ENCODE peak calls at places on chromosomes 6 and 20, in six cellular contexts. C, D, N, G, M and B are unnamed samples.

GRCh38 chr6:43990627-43991619 is 136.3 kb downstream of the MRPL14 start:
- DNase-seq in C (no peak), D (no peak), N (no peak), G (peak), M (no peak), B (peak)

GRCh38 chr6:139472341-139473038 is 98.0 kb upstream of the CITED2 start:
- DNase-seq in C (no peak), D (no peak), N (no peak), G (no peak), M (no peak), B (no peak)

GRCh38 chr20:528923-529594 is 14.5 kb downstream of the CSNK2A1 start:
- DNase-seq in C (no peak), D (no peak), N (no peak), G (no peak), M (peak), B (no peak)

GRCh38 chr20:41094656-41095055 is 42.7 kb upstream of the PLCG1 start:
- DNase-seq in C (no peak), D (no peak), N (no peak), G (no peak), M (no peak), B (no peak)

GRCh38 chr6:132122871-132123270 is 171.7 kb upstream of the CCN2 start:
- DNase-seq in C (no peak), D (no peak), N (no peak), G (peak), M (no peak), B (no peak)

GRCh38 chr6:127119361-127120108 is 1.1 kb downstream of the RSPO3 start:
- DNase-seq in C (peak), D (no peak), N (no peak), G (no peak), M (no peak), B (no peak)

GRCh38 chr6:33169286-33170175 is 22.7 kb downstream of the COL11A2 start:
- DNase-seq in C (no peak), D (no peak), N (no peak), G (no peak), M (no peak), B (no peak)

GRCh38 chr20:33655164-33655563 is 7.0 kb upstream of the C20orf144 start:
- DNase-seq in C (no peak), D (no peak), N (no peak), G (no peak), M (no peak), B (no peak)

GRCh38 chr6:128519931-128520435 is 416 bp downstream of the PTPRK start:
- DNase-seq in C (no peak), D (no peak), N (no peak), G (no peak), M (no peak), B (no peak)
- TF ChIP-seq ATF3 in C (peak), D (no peak), N (no peak), G (no peak), M (no peak), B (no peak)

GRCh38 chr20:57386762-57387161 is 4.4 kb upstream of the RBM38 start:
- DNase-seq in C (no peak), D (no peak), N (no peak), G (no peak), M (no peak), B (no peak)

GRCh38 chr20:57385940-57386339 is 5.3 kb upstream of the RBM38 start:
- DNase-seq in C (no peak), D (no peak), N (no peak), G (no peak), M (no peak), B (no peak)

GRCh38 chr20:57383447-57384347 is 7.5 kb upstream of the RBM38 start:
- DNase-seq in C (no peak), D (no peak), N (no peak), G (no peak), M (no peak), B (no peak)

GRCh38 chr20:57384486-57384885 is 6.7 kb upstream of the RBM38 start:
- DNase-seq in C (no peak), D (no peak), N (no peak), G (no peak), M (no peak), B (no peak)

DNA sequence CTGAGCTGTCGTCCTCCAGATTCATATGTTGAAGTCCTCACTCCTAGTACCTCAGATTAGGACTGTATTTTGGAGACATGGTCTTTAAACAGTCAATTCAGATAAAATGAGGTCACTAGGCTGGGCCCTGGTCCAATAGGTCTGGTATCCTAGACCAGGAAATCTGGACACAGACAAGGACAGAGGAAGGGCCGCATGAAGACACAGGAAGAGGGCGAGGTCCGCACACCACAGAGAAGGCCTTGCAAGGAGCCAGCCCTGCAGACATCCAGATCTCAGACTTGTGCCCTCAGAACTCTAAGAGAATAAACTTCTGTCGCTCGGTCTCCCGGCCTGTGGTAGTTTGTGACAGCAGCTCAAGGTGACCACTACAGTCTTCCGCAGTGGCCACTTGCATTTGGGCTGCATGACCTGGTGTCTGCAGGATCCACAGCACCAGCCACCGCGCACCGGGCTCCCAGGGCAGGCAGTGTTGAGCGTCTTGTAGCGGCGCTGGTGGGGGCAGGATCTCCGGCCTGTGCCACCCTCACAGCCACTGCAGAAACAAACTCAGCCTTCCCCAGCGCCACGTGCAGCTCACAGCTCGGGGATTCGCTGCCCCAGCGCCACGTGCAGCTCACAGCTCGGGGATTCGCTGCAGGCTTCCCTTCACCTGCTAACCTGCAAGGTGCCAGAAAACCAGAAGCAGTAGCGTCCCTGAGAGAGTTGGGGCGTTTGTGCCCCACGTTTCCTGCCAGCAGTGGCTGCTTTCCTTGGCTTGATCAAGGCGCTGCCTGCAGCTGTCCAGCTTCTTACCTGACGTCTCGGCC is 6.0 kb upstream of the RBM38 start:
- DNase-seq in C (no peak), D (no peak), N (no peak), G (no peak), M (no peak), B (no peak)
- TF ChIP-seq ATF3 in C (no peak), D (no peak), N (no peak), G (no peak), M (no peak), B (no peak)

GRCh38 chr6:110690916-110691315 is 124.4 kb downstream of the CDK19 start:
- DNase-seq in C (no peak), D (no peak), N (no peak), G (no peak), M (no peak), B (no peak)

GRCh38 chr6:110687326-110687725 is 127.9 kb downstream of the CDK19 start:
- DNase-seq in C (no peak), D (no peak), N (no peak), G (no peak), M (no peak), B (no peak)

GRCh38 chr6:110690106-110690654 is 125.1 kb downstream of the CDK19 start:
- DNase-seq in C (no peak), D (no peak), N (no peak), G (no peak), M (no peak), B (no peak)

GRCh38 chr6:110688661-110689268 is 126.5 kb downstream of the CDK19 start:
- DNase-seq in C (no peak), D (no peak), N (no peak), G (no peak), M (no peak), B (no peak)

GRCh38 chr6:110689275-110689935 is 125.9 kb downstream of the CDK19 start:
- DNase-seq in C (no peak), D (no peak), N (no peak), G (no peak), M (no peak), B (no peak)
- TF ChIP-seq ATF3 in C (no peak), D (no peak), N (no peak), G (no peak), M (no peak), B (no peak)

GRCh38 chr6:73263570-73263909 is 544 bp upstream of the KHDC1 start:
- DNase-seq in C (no peak), D (no peak), N (no peak), G (no peak), M (no peak), B (peak)

GRCh38 chr6:73258721-73259120 is 4.3 kb downstream of the KHDC1 start:
- DNase-seq in C (no peak), D (no peak), N (no peak), G (no peak), M (no peak), B (no peak)

GRCh38 chr6:73264446-73264845 is 1.4 kb upstream of the KHDC1 start:
- DNase-seq in C (no peak), D (no peak), N (no peak), G (no peak), M (no peak), B (no peak)

DNA sequence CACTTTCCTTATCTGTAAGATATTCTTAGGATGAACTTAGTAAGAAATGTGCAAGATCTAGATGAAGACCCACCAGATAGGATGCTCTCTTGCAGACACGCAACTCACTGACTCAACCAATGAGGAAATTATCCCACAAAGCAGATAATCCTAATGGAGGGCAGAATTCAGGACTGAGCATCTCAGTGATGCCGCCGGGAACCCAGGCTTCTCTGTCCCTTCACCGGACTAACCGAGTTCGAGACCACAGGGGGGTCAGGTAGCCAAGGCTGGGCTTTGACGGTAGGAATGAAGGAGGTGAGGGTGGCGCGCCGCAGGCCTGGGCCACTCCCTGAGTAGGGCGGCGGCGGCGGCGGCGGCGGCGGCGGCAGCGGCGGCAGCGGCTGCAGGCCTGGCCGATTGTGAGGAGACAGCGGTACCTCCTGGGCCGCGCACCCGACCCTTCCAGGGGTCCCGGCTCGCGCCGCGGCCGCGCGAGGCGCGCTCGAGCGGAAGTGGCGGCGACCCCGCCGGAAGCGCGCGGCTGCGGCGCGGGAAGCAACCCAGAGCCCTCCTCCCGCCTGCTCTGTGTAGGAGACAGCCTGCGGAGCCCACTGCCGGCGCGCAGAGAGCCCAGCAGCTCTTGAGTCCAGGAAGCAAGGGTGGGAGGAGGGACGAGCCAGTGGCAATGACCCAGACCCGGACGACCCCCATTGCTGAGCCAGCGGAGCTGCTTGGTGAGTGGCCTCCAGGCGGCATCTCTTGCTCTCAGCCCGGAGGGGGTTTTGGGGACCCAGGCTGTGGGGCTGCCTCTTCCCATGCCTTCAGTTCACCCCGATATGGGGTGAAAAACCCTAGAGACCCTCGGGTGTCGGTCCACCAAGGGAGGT is at the start of gene KHDC1:
- DNase-seq in C (peak), D (peak), N (no peak), G (no peak), M (no peak), B (peak)
- TF ChIP-seq ATF3 in C (no peak), D (no peak), N (no peak), G (no peak), M (no peak), B (no peak)

DNA sequence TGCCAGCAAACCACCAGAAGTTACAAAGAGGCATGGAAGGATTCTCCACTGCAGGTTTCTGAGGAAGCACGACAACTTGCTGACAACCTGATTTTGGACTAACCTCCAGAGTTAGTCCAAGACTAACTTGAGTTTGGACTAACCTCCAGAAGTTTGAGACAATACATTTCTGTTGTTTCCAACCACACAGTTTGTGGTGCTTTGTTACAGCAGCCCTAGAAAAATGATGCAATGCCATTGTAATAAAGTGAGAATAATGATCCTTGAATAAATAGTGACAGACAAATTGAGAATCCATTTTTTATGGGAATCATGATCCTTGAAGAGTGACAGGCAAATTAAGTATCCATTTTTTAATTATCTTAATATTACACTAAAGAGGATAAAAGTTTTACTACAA is 169.9 kb upstream of the HDDC2 start:
- DNase-seq in C (no peak), D (no peak), N (no peak), G (no peak), M (no peak), B (no peak)
- TF ChIP-seq ATF3 in C (no peak), D (no peak), N (no peak), G (no peak), M (no peak), B (peak)

DNA sequence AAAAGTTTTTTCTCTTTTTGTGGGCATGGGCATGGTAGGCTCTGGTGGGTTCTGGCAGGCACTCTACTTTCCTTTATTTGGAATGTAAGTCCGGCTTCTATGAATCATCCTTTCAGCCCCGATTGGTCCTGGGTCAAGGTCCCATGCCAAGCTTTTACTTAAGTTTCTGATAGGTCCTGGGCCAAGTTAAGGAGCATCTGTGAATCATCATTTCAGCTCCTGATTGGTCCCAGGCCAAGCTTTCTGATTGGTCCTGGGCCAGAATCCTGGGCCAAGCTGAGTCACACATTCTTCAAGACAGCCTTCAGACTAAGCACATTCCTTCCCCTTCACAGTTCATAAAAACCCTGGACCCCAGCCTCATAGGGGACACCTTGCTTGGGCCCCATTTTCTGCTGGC is 231.0 kb upstream of the EYS start:
- DNase-seq in C (no peak), D (no peak), N (no peak), G (no peak), M (no peak), B (no peak)
- TF ChIP-seq ATF3 in C (no peak), D (no peak), N (no peak), G (no peak), M (no peak), B (no peak)

DNA sequence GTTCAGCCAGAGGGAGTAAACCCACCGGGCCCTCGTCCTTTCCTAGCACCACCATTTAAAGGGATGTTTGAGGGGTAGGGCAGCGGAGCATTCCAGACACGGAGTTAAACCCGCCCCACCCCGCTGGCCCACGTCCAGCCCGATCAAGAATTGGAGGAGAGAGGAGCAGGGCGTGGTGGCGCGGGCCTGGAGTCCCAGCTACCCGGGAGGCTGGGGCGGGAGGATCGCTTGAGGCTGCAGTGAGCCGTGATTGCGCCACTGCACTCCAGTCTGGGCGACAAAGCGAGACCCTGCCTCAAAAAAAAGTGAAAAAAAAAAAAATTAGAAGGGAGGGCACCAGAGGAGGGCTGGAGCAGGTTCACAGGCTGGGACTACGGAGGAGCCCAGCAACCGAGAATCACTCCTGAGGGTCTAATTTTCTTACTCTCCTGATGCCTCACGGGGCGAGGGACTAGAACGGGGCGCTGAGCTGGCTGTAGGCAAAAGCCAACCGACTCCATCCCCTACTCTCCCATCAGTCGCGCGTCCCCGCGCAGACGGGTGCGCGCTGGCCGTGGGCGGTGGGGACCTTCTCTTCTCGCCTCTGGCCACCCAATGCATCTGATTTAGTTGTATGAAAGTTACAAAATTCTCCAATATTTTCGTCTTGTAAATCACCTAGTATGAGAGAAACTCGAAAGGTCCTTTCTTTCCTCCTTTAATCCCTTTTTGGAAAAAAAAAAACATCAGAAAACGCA is 6.1 kb upstream of the HSPA1B start:
- DNase-seq in C (peak), D (no peak), N (no peak), G (no peak), M (no peak), B (peak)
- TF ChIP-seq ATF3 in C (no peak), D (no peak), N (no peak), G (no peak), M (no peak), B (no peak)